ENCODE peak calls at places on chromosomes 13 and 19, in eight cellular contexts. P, D, R, E, M, G, W and B are unnamed samples.

GRCh38 chr19:54029930-54030490 is 33.7 kb downstream of the VSTM1 start:
- DNase-seq in P (peak; percentile 74), R (peak; percentile 65), M (peak; percentile 20), W (peak; percentile 25), G (peak; percentile 28), E (peak; percentile 66), D (peak; percentile 51), B (no peak)

GRCh38 chr19:13955662-13956364 is 3.5 kb downstream of the DCAF15 start:
- DNase-seq in E (no peak), R (no peak), D (no peak), W (no peak), M (no peak), G (no peak), P (no peak), B (no peak)

GRCh38 chr19:16366433-16367268 is 42.0 kb downstream of the KLF2 start:
- DNase-seq in P (no peak), M (no peak), W (no peak), D (no peak), G (no peak), E (no peak), R (no peak), B (no peak)

GRCh38 chr19:17915940-17916593 is 16.7 kb upstream of the CCDC124 start:
- DNase-seq in P (no peak), M (no peak), E (peak; percentile 44), W (no peak), D (no peak), G (no peak), R (peak; percentile 45), B (no peak)

GRCh38 chr13:114019367-114019766 is 45.5 kb upstream of the C13orf46 start:
- DNase-seq in W (no peak), M (no peak), P (no peak), D (no peak), R (no peak), E (no peak), G (no peak), B (no peak)

GRCh38 chr19:21848706-21849105 is 12.7 kb upstream of the ZNF43 start:
- DNase-seq in R (no peak), W (no peak), P (no peak), M (no peak), E (no peak), D (peak; percentile 11), G (no peak), B (no peak)

GRCh38 chr19:29514525-29515232 is 11.1 kb upstream of the VSTM2B start:
- DNase-seq in W (no peak), M (no peak), D (no peak), G (no peak), R (no peak), E (no peak), P (no peak), B (no peak)

GRCh38 chr19:16795731-16796130 is 33.5 kb upstream of the SIN3B start:
- DNase-seq in E (no peak), R (no peak), W (no peak), M (no peak), D (no peak), P (no peak), G (no peak), B (no peak)

GRCh38 chr19:8332976-8333770 is 9.9 kb downstream of the KANK3 start:
- DNase-seq in W (no peak), G (peak; percentile 57), M (no peak), D (no peak), E (no peak), R (no peak), P (no peak), B (no peak)

GRCh38 chr19:56823956-56824355 is 16.6 kb downstream of the PEG3 start:
- DNase-seq in R (no peak), G (no peak), W (no peak), M (no peak), E (no peak), P (no peak), D (no peak), B (no peak)

GRCh38 chr13:84405286-84405685 is 523.0 kb upstream of the SLITRK1 start:
- DNase-seq in G (no peak), P (peak; percentile 39), E (no peak), W (no peak), R (no peak), M (no peak), D (peak; percentile 12), B (no peak)

GRCh38 chr19:44697670-44698034 is 1.3 kb upstream of the CEACAM16 start:
- DNase-seq in E (no peak), G (no peak), M (no peak), D (no peak), P (no peak), W (no peak), R (no peak), B (no peak)

GRCh38 chr13:76976488-76976887 is 15.4 kb upstream of the CLN5 start:
- DNase-seq in M (no peak), W (no peak), G (no peak), D (peak; percentile 18), P (peak; percentile 59), R (peak; percentile 28), E (no peak), B (peak; percentile 59)

GRCh38 chr13:76991432-76991795 is 467 bp upstream of the CLN5 start:
- DNase-seq in G (peak; percentile 30), W (no peak), D (no peak), P (no peak), R (no peak), E (peak; percentile 42), M (peak; percentile 30), B (no peak)

GRCh38 chr19:49160450-49161189 is 3.0 kb downstream of the TRPM4 start:
- DNase-seq in R (no peak), P (no peak), E (no peak), D (no peak), M (no peak), W (no peak), G (no peak), B (no peak)

GRCh38 chr19:511101-511841 is 4.0 kb downstream of the TPGS1 start:
- DNase-seq in D (no peak), R (no peak), G (no peak), E (peak; percentile 37), P (no peak), M (no peak), W (peak; percentile 38), B (no peak)

GRCh38 chr13:78993792-78994191 is 334.8 kb upstream of the OBI1 start:
- DNase-seq in P (no peak), W (no peak), E (no peak), M (no peak), R (no peak), G (no peak), D (no peak), B (no peak)

GRCh38 chr19:44590245-44591059 is 22.9 kb upstream of the IGSF23 start:
- DNase-seq in P (no peak), R (no peak), G (no peak), M (no peak), D (no peak), W (no peak), E (no peak), B (no peak)

GRCh38 chr13:73924607-73925006 is 209.6 kb downstream of the KLF12 start:
- DNase-seq in G (no peak), P (no peak), E (no peak), W (no peak), R (no peak), M (no peak), D (no peak), B (no peak)

DNA sequence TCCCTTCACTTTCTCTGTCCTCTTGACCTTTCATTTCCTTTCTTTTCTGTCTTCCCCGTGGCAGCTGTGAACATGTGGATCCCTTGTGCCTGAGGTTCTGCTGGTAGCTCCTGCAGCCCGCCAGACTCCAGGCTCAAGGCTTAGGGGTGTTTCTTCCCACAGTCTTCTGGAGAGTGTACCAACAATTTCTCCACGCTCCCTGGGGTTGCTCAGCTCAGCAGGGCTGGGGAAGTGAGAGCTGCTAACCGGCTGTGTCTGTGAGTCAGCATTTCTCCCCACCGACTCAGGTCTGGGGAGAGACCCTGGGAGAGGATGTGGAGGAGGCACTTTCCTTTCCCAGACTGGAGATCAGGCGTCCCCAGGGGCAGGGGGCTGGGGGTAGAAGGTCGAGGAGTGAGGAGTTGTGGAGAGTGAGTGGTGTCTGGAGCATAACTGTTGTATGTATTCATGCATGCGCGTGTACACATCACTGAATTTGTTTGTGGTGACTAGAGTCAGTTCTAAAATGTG is 193.6 kb downstream of the KCNRG start:
- DNase-seq in W (peak; percentile 53), R (peak; percentile 24), G (peak; percentile 41), P (peak; percentile 89), M (no peak), E (peak; percentile 32), D (peak; percentile 57), B (peak; percentile 28)
- H3K4me3 ChIP-seq in W (no peak overlapping the region), R (no peak overlapping the region), G (no peak overlapping the region), P (peak overlapping the region; percentile 52), M (no peak overlapping the region), E (peak overlapping the region; percentile 22), D (peak overlapping the region; percentile 52), B (no peak overlapping the region)

GRCh38 chr13:93529961-93530360 is 303.4 kb downstream of the GPC6 start:
- DNase-seq in G (no peak), R (no peak), M (no peak), E (no peak), W (no peak), D (peak; percentile 18), P (no peak), B (no peak)

GRCh38 chr13:93539914-93540313 is 313.3 kb downstream of the GPC6 start:
- DNase-seq in R (no peak), D (no peak), G (no peak), W (no peak), E (no peak), M (no peak), P (no peak), B (no peak)

GRCh38 chr13:93535256-93535655 is 308.6 kb downstream of the GPC6 start:
- DNase-seq in E (no peak), W (no peak), P (peak; percentile 51), D (peak; percentile 37), M (no peak), R (no peak), G (no peak), B (no peak)

GRCh38 chr13:93534181-93534700 is 307.6 kb downstream of the GPC6 start:
- DNase-seq in W (no peak), D (peak; percentile 10), R (no peak), M (no peak), G (no peak), E (no peak), P (peak; percentile 35), B (no peak)
- TF ChIP-seq CTCF in W (no peak), D (no peak), R (no peak), M (no peak), G (no peak), E (no peak), P (no peak), B (no peak)

DNA sequence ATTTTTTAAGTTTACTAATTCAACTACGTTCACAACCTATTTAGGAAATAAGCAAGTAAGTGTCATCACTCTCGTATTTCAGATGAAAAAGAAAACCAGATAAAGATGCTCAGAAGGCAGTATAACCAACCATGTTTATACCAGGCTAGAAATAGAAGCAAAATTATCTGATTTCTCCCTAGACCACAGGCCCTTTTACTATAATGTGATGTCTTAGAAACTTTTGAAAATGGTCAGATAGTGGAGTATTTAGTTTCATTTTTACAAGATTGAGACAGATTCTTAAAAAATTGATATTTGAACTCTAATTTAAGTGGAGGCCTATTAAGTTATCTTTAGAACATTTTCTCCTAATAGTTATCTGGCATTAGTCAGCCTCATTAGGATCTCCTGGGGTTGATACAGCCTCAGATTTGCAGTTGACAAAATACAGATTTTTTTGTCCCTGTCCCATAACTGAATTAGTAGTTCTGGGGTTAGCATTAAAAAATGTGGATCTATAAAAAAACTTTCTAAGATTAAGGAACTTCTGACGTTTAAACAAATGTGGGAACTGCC is 818.7 kb upstream of the PCDH9 start:
- DNase-seq in D (no peak), P (no peak), E (no peak), M (no peak), R (no peak), W (no peak), G (no peak), B (no peak)
- H3K4me3 ChIP-seq in D (no peak overlapping the region), P (no peak overlapping the region), E (no peak overlapping the region), M (no peak overlapping the region), R (no peak overlapping the region), W (no peak overlapping the region), G (no peak overlapping the region), B (no peak overlapping the region)

GRCh38 chr13:108402850-108403249 is 133.3 kb downstream of the TNFSF13B start:
- DNase-seq in R (no peak), G (no peak), M (no peak), W (no peak), E (no peak), P (no peak), D (no peak), B (no peak)
- TF ChIP-seq CTCF in R (no peak), G (no peak), M (no peak), W (no peak), E (no peak), P (no peak), D (no peak), B (no peak)